ENCODE peak calls at places on chromosomes 7 and 10, in ten cellular contexts. M is right cardiac atrium, T is stomach, V is HAP-1, A is aorta, L is GM23248, U is tibial nerve, R is cardiac muscle cell, X is pancreas, P is PC-3. W is an unnamed sample.

GRCh38 chr10:74502963-74503608 is 323.3 kb upstream of the KAT6B start:
- DNase-seq in M (no peak), T (no peak), V (no peak), A (no peak), L (peak; percentile 71), U (no peak), R (peak; percentile 68), X (no peak), P (peak; percentile 100), W (no peak)

GRCh38 chr7:117759950-117760640 is 113.1 kb downstream of the CTTNBP2 start:
- DNase-seq in M (no peak), T (no peak), V (no peak), A (no peak), L (peak; percentile 23), U (no peak), R (no peak), X (no peak), P (no peak), W (no peak)

GRCh38 chr7:131546126-131546525 is 10.3 kb downstream of the PODXL start:
- DNase-seq in M (no peak), T (peak; percentile 53), V (no peak), A (no peak), L (no peak), U (no peak), R (no peak), X (peak; percentile 55), P (no peak), W (no peak)

GRCh38 chr7:43296306-43296705 is 183.9 kb downstream of the HECW1 start:
- DNase-seq in M (no peak), T (no peak), V (no peak), A (no peak), L (no peak), U (no peak), R (no peak), X (no peak), P (no peak), W (no peak)

GRCh38 chr10:59255463-59255862 is 79.0 kb downstream of the PHYHIPL start:
- DNase-seq in M (no peak), T (no peak), V (no peak), A (no peak), L (no peak), U (no peak), R (no peak), X (no peak), P (no peak), W (no peak)

GRCh38 chr7:14734839-14735321 is 167.7 kb downstream of the DGKB start:
- DNase-seq in M (peak; percentile 57), T (no peak), V (peak; percentile 16), A (no peak), L (no peak), U (no peak), R (no peak), X (peak; percentile 13), P (peak; percentile 16), W (no peak)

GRCh38 chr10:102243304-102243703 is 2.0 kb upstream of the PITX3 start:
- DNase-seq in M (no peak), T (no peak), V (no peak), A (no peak), L (peak; percentile 89), U (no peak), R (peak; percentile 78), X (no peak), P (peak; percentile 70), W (no peak)

GRCh38 chr10:17112566-17112965 is 17.0 kb downstream of the CUBN start:
- DNase-seq in M (no peak), T (no peak), V (no peak), A (no peak), L (no peak), U (no peak), R (no peak), X (no peak), P (no peak), W (no peak)

GRCh38 chr7:114916261-114916892 is 5.5 kb upstream of the MDFIC start:
- DNase-seq in M (no peak), T (no peak), V (no peak), A (no peak), L (no peak), U (no peak), R (no peak), X (no peak), P (no peak), W (peak; percentile 50)

GRCh38 chr10:67770537-67770936 is 67.5 kb downstream of the DNAJC12 start:
- DNase-seq in M (no peak), T (no peak), V (no peak), A (no peak), L (no peak), U (no peak), R (no peak), X (no peak), P (no peak), W (no peak)
- H3K4me1 ChIP-seq in M (no peaks in the 10 kb centered on the region), T (no peaks in the 10 kb centered on the region), V (no peaks in the 10 kb centered on the region), A (no peaks in the 10 kb centered on the region), L (no peaks in the 10 kb centered on the region), U (no peaks in the 10 kb centered on the region), R (no peaks in the 10 kb centered on the region), X (no peaks in the 10 kb centered on the region), P (peaks cover 12% of the 10 kb centered on the region), W (no peaks in the 10 kb centered on the region)

GRCh38 chr10:30036811-30037210 is 22.6 kb downstream of the JCAD start:
- DNase-seq in M (no peak), T (no peak), V (no peak), A (no peak), L (no peak), U (no peak), R (no peak), X (no peak), P (no peak), W (no peak)

GRCh38 chr10:30036341-30036740 is 23.0 kb downstream of the JCAD start:
- DNase-seq in M (peak; percentile 73), T (no peak), V (no peak), A (no peak), L (no peak), U (no peak), R (peak; percentile 82), X (no peak), P (no peak), W (no peak)

GRCh38 chr10:30038961-30039536 is 20.3 kb downstream of the JCAD start:
- DNase-seq in M (no peak), T (no peak), V (no peak), A (no peak), L (no peak), U (no peak), R (no peak), X (no peak), P (no peak), W (no peak)

GRCh38 chr10:30039567-30039966 is 19.8 kb downstream of the JCAD start:
- DNase-seq in M (peak; percentile 65), T (no peak), V (no peak), A (no peak), L (no peak), U (no peak), R (no peak), X (no peak), P (no peak), W (no peak)

DNA sequence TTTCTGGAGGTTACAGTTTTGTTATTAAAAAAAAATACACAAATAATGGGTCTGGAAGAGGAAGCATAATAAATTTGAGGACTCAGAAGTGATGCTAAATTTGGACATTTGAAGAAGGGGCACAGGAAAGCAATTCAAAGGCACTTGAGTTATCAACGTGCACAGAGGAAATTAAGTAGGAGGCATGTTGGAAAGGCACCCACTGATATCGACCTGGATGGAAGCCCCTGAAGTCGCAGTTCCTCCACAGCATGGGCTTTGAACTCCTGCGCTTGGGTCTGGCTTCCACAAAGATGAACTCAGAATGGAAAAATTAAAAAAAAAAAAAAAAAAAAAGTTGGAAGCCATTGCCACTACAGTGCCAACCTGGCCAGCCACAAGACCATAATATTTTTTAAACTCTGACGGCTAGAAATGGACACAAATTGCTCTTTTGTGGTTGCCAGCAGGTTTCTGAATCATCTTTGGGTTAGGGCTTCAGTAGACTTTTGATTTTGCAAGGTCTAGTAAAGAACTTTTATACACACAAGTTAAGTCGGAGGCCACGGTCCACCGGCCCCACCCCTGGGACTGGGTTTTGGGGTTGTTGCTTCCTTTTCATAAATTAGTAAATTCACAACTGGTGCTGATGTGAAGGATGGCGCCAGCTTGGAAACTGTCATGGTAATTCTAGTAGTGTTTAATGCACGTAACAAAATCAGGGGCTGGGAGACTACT is 21.6 kb downstream of the JCAD start:
- DNase-seq in M (peak; percentile 55), T (no peak), V (no peak), A (no peak), L (no peak), U (no peak), R (no peak), X (no peak), P (no peak), W (no peak)
- H3K4me1 ChIP-seq in M (peaks cover 14% of the 10 kb centered on the region), T (no peaks in the 10 kb centered on the region), V (no peaks in the 10 kb centered on the region), A (no peaks in the 10 kb centered on the region), L (no peaks in the 10 kb centered on the region), U (peaks cover 3% of the 10 kb centered on the region), R (peaks cover 54% of the 10 kb centered on the region), X (no peaks in the 10 kb centered on the region), P (no peaks in the 10 kb centered on the region), W (peaks cover 4% of the 10 kb centered on the region)

GRCh38 chr10:124052561-124052960 is 40.8 kb downstream of the CHST15 start:
- DNase-seq in M (no peak), T (no peak), V (no peak), A (no peak), L (no peak), U (no peak), R (no peak), X (no peak), P (no peak), W (no peak)

GRCh38 chr10:124056337-124056980 is 36.9 kb downstream of the CHST15 start:
- DNase-seq in M (no peak), T (no peak), V (no peak), A (no peak), L (no peak), U (no peak), R (no peak), X (no peak), P (no peak), W (no peak)

GRCh38 chr10:124057580-124057979 is 35.8 kb downstream of the CHST15 start:
- DNase-seq in M (no peak), T (no peak), V (no peak), A (no peak), L (no peak), U (no peak), R (no peak), X (no peak), P (no peak), W (no peak)

GRCh38 chr10:124050021-124051015 is 43.1 kb downstream of the CHST15 start:
- DNase-seq in M (no peak), T (no peak), V (no peak), A (peak; percentile 11), L (no peak), U (no peak), R (no peak), X (no peak), P (no peak), W (no peak)

GRCh38 chr10:124053971-124054370 is 39.4 kb downstream of the CHST15 start:
- DNase-seq in M (no peak), T (no peak), V (no peak), A (no peak), L (no peak), U (no peak), R (peak; percentile 38), X (no peak), P (peak; percentile 91), W (no peak)
- H3K4me1 ChIP-seq in M (peaks cover 3% of the 10 kb centered on the region), T (peaks cover 3% of the 10 kb centered on the region), V (no peaks in the 10 kb centered on the region), A (no peaks in the 10 kb centered on the region), L (no peaks in the 10 kb centered on the region), U (peaks cover 6% of the 10 kb centered on the region), R (peaks cover 4% of the 10 kb centered on the region), X (no peaks in the 10 kb centered on the region), P (peaks cover 32% of the 10 kb centered on the region), W (no peaks in the 10 kb centered on the region)

DNA sequence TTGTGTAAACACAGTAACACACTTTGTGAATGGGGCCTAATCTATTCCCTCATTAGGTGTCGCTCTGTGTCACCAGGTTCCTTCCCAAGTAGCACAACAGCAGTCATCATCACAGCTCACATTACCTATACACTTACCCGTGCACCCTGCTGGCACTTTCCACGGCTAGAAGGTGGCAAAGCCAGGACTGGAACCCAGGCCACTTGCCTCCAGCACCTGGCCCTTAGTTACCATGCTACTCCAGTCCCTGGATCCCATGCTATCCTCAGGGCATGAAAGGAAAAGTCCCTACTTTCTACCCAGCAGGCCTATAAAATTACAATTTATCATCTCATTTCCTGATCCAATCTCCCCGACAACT is 18.4 kb downstream of the SMURF1 start:
- DNase-seq in M (no peak), T (no peak), V (no peak), A (no peak), L (no peak), U (no peak), R (no peak), X (no peak), P (no peak), W (no peak)
- H3K4me1 ChIP-seq in M (peaks cover 12% of the 10 kb centered on the region), T (peaks cover 62% of the 10 kb centered on the region), V (peaks cover 21% of the 10 kb centered on the region), A (peaks cover 9% of the 10 kb centered on the region), L (peaks cover 83% of the 10 kb centered on the region), U (peaks cover 28% of the 10 kb centered on the region), R (peaks cover 15% of the 10 kb centered on the region), X (peaks cover 57% of the 10 kb centered on the region), P (peaks cover 58% of the 10 kb centered on the region), W (peaks cover 10% of the 10 kb centered on the region)